ENCODE peak calls at places on chromosomes 2 and 18, in nine cellular contexts. F is memory B cell, W is BE2C, C is endothelial cell, I is GDM1, Q is transverse colon, Z is T follicular helper cell, K is GM23248, H is GM06990. P is an unnamed sample.
A peak's percentile ranks its signal among the peaks of the same experiment; 100 is the strongest.

GRCh38 chr2:240299710-240300068 is 135.8 kb upstream of the GPC1 start:
- DNase-seq in W (no peak), F (no peak), C (no peak), H (no peak), Z (no peak), K (no peak), I (no peak), Q (no peak), P (no peak)

GRCh38 chr18:29840101-29840500 is 1202.4 kb downstream of the DSC3 start:
- DNase-seq in Z (no peak), I (no peak), W (no peak), H (no peak), K (peak; percentile 90), F (no peak), C (no peak), Q (no peak), P (peak; percentile 44)

GRCh38 chr2:219087371-219087770 is 26.6 kb upstream of the IHH start:
- DNase-seq in I (no peak), C (no peak), H (no peak), Q (no peak), W (no peak), F (no peak), K (no peak), Z (no peak), P (no peak)

GRCh38 chr2:106995560-106995959 is 109.6 kb upstream of the ST6GAL2 start:
- DNase-seq in H (no peak), W (no peak), Z (no peak), Q (no peak), K (peak; percentile 18), I (no peak), F (no peak), C (no peak), P (no peak)

GRCh38 chr2:55130849-55131248 is 80.6 kb upstream of the RTN4 start:
- DNase-seq in K (no peak), Z (no peak), C (no peak), H (no peak), I (no peak), Q (no peak), F (no peak), W (no peak), P (no peak)

GRCh38 chr2:126679314-126679713 is 23.4 kb downstream of the GYPC start:
- DNase-seq in F (no peak), Z (no peak), C (no peak), Q (no peak), I (no peak), W (no peak), H (no peak), K (no peak), P (no peak)

GRCh38 chr2:188787002-188787660 is 187.0 kb upstream of the COL3A1 start:
- DNase-seq in W (no peak), Z (no peak), Q (no peak), K (peak; percentile 85), H (no peak), I (no peak), C (no peak), F (no peak), P (peak; percentile 72)

GRCh38 chr18:41814651-41815050 is 140.4 kb upstream of the PIK3C3 start:
- DNase-seq in Z (no peak), H (no peak), W (no peak), F (no peak), I (no peak), K (no peak), Q (no peak), C (no peak), P (no peak)

GRCh38 chr2:215749092-215749957 is 264.0 kb downstream of the MREG start:
- DNase-seq in K (peak; percentile 96), I (no peak), W (no peak), Z (no peak), Q (peak; percentile 49), F (no peak), H (no peak), C (no peak), P (no peak)

GRCh38 chr2:200379481-200380120 is 73.1 kb downstream of the SPATS2L start:
- DNase-seq in Q (no peak), H (no peak), Z (no peak), K (no peak), I (no peak), W (no peak), F (no peak), C (no peak), P (no peak)

GRCh38 chr2:27369471-27370025 is 590 bp downstream of the EIF2B4 start:
- DNase-seq in W (no peak), C (no peak), Z (no peak), K (peak; percentile 81), F (no peak), Q (no peak), I (no peak), H (no peak), P (peak; percentile 69)

GRCh38 chr2:40256008-40256407 is 195.9 kb downstream of the SLC8A1 start:
- DNase-seq in H (no peak), Z (no peak), I (no peak), K (no peak), W (no peak), C (no peak), F (no peak), Q (no peak), P (no peak)

GRCh38 chr18:3500016-3500415 is 50.0 kb downstream of the TGIF1 start:
- DNase-seq in F (no peak), C (no peak), Q (no peak), I (no peak), H (no peak), Z (no peak), W (no peak), K (no peak), P (no peak)

GRCh38 chr2:18455256-18455862 is 105.1 kb downstream of the RDH14 start:
- DNase-seq in Q (no peak), K (peak; percentile 81), C (peak; percentile 7), W (peak; percentile 16), F (no peak), Z (no peak), H (no peak), I (no peak), P (no peak)

GRCh38 chr2:72949642-72950041 is 32.3 kb downstream of the EMX1 start:
- DNase-seq in K (peak; percentile 70), I (no peak), C (no peak), Z (no peak), Q (no peak), F (no peak), W (no peak), H (no peak), P (no peak)

GRCh38 chr2:14256890-14257289 is 375.6 kb upstream of the LRATD1 start:
- DNase-seq in K (no peak), F (no peak), I (no peak), Z (no peak), Q (no peak), W (no peak), H (no peak), C (no peak), P (no peak)

GRCh38 chr2:101766871-101767739 is 69.6 kb downstream of the MAP4K4 start:
- DNase-seq in Q (no peak), H (no peak), K (peak; percentile 93), W (no peak), F (no peak), Z (no peak), I (no peak), C (no peak), P (peak; percentile 37)

GRCh38 chr2:47525167-47525566 is 122.2 kb downstream of the MSH2 start:
- DNase-seq in I (no peak), H (no peak), K (no peak), Q (no peak), Z (no peak), C (no peak), F (no peak), W (no peak), P (no peak)

GRCh38 chr2:72142743-72143440 is 4.8 kb downstream of the CYP26B1 start:
- DNase-seq in C (no peak), I (no peak), K (peak; percentile 67), W (no peak), F (no peak), H (no peak), Z (no peak), Q (peak; percentile 69), P (no peak)

GRCh38 chr18:6427281-6427680 is 12.6 kb upstream of the L3MBTL4 start:
- DNase-seq in F (no peak), K (no peak), H (no peak), C (no peak), W (no peak), Q (no peak), Z (no peak), I (no peak), P (no peak)

GRCh38 chr18:57437433-57437781 is 2.2 kb downstream of the ONECUT2 start:
- DNase-seq in F (no peak), H (no peak), C (no peak), W (peak; percentile 48), Q (no peak), I (no peak), K (no peak), Z (no peak), P (no peak)

GRCh38 chr2:167509585-167509984 is 621.3 kb downstream of the XIRP2 start:
- DNase-seq in Z (no peak), K (peak; percentile 64), C (peak; percentile 5), W (no peak), H (no peak), F (no peak), I (no peak), Q (no peak), P (no peak)

GRCh38 chr2:134407154-134407890 is 153.4 kb downstream of the MGAT5 start:
- DNase-seq in F (no peak), H (no peak), Z (no peak), I (no peak), K (no peak), C (no peak), W (no peak), Q (no peak), P (no peak)

GRCh38 chr2:111678161-111678560 is 205.8 kb downstream of the ANAPC1 start:
- DNase-seq in Z (no peak), C (no peak), K (no peak), W (no peak), F (no peak), Q (no peak), H (no peak), I (no peak), P (no peak)

GRCh38 chr18:21741511-21742322 is 1.1 kb downstream of the MIB1 start:
- DNase-seq in F (peak; percentile 4), W (peak; percentile 43), H (peak; percentile 35), I (peak; percentile 29), Z (peak; percentile 13), Q (peak; percentile 40), K (peak; percentile 48), C (peak; percentile 44), P (peak; percentile 81)

GRCh38 chr2:127146820-127147502 is 40.0 kb upstream of the BIN1 start:
- DNase-seq in Q (no peak), F (no peak), H (no peak), I (no peak), W (no peak), Z (no peak), K (peak; percentile 44), C (no peak), P (no peak)

GRCh38 chr18:59706499-59706898 is 9.3 kb upstream of the CCBE1 start:
- DNase-seq in F (no peak), Z (no peak), I (no peak), K (no peak), H (no peak), C (no peak), Q (no peak), W (no peak), P (no peak)

GRCh38 chr2:197628043-197628500 is 47.3 kb downstream of the RFTN2 start:
- DNase-seq in F (no peak), C (no peak), I (no peak), H (peak; percentile 30), W (no peak), Q (no peak), K (peak; percentile 66), Z (no peak), P (no peak)

P was measured in OCI-M1.